ENCODE peak calls at places on chromosomes 5 and 9, in five cellular contexts. S is mesenchymal stem cell, F is H9, T is H1, L is trophoblast cell. K is an unnamed sample. For H3K4me1, the result is how much of the 10 kb centered on the place peaks cover.

GRCh38 chr9:84851935-84852585 is 182.5 kb downstream of the NTRK2 start:
- DNase-seq in T (no peak), F (peak), S (peak), L (peak), K (peak)

GRCh38 chr5:158639876-158640570 is 459.7 kb downstream of the EBF1 start:
- DNase-seq in S (no peak), F (no peak), L (no peak), T (no peak), K (no peak)

GRCh38 chr5:172706796-172707195 is 64.2 kb downstream of the DUSP1 start:
- DNase-seq in T (no peak), S (no peak), L (no peak), F (no peak), K (no peak)

GRCh38 chr9:93304574-93305496 is 120.9 kb downstream of the WNK2 start:
- DNase-seq in T (peak), L (peak), F (peak), S (peak), K (peak)

GRCh38 chr5:35089688-35090314 is 42.1 kb upstream of the AGXT2 start:
- DNase-seq in S (peak), T (peak), L (peak), F (peak), K (peak)

GRCh38 chr9:127418037-127418471 is 6.1 kb upstream of the ZNF79 start:
- DNase-seq in F (peak), L (no peak), T (peak), S (no peak), K (no peak)

GRCh38 chr9:68501159-68501506 is 39.5 kb downstream of the TMEM252 start:
- DNase-seq in F (no peak), L (no peak), S (no peak), T (no peak), K (no peak)

GRCh38 chr5:52767766-52768480 is 19.8 kb upstream of the ITGA1 start:
- DNase-seq in F (no peak), S (no peak), L (peak), T (no peak), K (no peak)

GRCh38 chr5:112419050-112419595 is at the start of gene EPB41L4A:
- DNase-seq in S (peak), T (peak), F (no peak), L (peak), K (peak)

GRCh38 chr5:94181940-94182339 is 436.5 kb downstream of the KIAA0825 start:
- DNase-seq in T (no peak), L (peak), S (no peak), F (peak), K (no peak)

GRCh38 chr9:87519415-87519989 is 21.8 kb downstream of the DAPK1 start:
- DNase-seq in T (no peak), L (no peak), S (no peak), F (no peak), K (no peak)
- H3K4me1 ChIP-seq in T (under half), L (under half), S (under half), F (under half), K (under half)

GRCh38 chr5:77639624-77640023 is 1.1 kb upstream of the OTP start:
- DNase-seq in T (no peak), S (no peak), L (no peak), F (no peak), K (no peak)

GRCh38 chr5:77636423-77637169 is 1.9 kb downstream of the OTP start:
- DNase-seq in L (no peak), S (no peak), T (peak), F (peak), K (no peak)

GRCh38 chr5:77638763-77639451 is 394 bp upstream of the OTP start:
- DNase-seq in F (peak), L (no peak), S (no peak), T (peak), K (no peak)

GRCh38 chr5:77637170-77638074 is 1.1 kb downstream of the OTP start:
- DNase-seq in S (no peak), T (peak), L (no peak), F (no peak), K (no peak)

GRCh38 chr5:77638204-77638762 is at the start of gene OTP:
- DNase-seq in S (no peak), F (no peak), T (peak), L (no peak), K (no peak)
- H2BK12ac ChIP-seq in S (no peak), F (no peak), T (no peak), L (no peak), K (peak)

GRCh38 chr5:33315170-33315569 is 125.6 kb upstream of the TARS1 start:
- DNase-seq in S (no peak), F (no peak), T (no peak), L (no peak), K (no peak)
- H3K4me1 ChIP-seq in S (under half), F (under half), T (under half), L (under half), K (under half)

DNA sequence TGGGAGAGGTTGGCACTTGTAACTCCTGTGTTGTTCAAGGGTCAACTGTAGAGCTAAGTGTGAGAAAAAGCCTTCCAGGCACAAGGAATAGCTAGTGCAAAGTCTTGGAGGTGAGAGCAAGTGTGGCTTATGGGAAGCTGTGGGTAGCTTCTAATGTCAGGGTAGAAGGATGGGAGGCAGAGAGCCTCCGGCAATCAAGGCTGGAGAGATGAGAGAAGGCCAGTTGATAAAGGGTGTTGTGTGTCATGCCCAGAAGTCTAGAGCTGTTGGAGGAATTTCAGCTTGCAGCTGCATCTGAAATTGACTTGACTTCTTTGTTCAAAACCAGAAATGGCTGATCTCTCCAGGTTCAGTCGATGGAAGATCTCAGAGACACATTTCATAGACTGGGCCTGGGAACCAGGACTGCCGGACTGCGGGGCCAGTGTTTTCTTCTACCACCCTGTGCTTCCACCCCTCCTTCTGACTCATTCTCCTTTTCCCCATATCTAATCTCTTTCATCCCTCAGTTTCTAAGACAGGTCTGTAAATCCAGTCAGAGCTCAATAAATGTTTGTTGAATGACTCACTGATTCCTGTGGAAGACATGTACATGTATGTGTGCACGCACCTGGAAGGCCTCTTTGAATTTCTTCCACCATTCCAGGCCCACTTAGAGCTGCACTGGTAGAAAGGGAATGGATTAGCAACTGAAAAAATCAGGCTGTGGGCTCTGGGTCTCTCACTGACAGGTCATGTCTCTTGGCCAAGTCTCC is 67.8 kb upstream of the KLF4 start:
- DNase-seq in S (peak), T (no peak), F (no peak), L (peak), K (no peak)
- H2BK12ac ChIP-seq in S (no peak), T (no peak), F (no peak), L (peak), K (no peak)

GRCh38 chr9:95780121-95780520 is 95.4 kb upstream of the ERCC6L2 start:
- DNase-seq in L (no peak), F (no peak), T (peak), S (no peak), K (peak)
- H3K4me1 ChIP-seq in L (under half), F (under half), T (under half), S (under half), K (under half)

K was measured in neuronal stem cell.